ENCODE peak calls at places on chromosomes 11 and 22, in six cellular contexts. One of them, this sample, is unnamed.
A peak's percentile ranks its signal among the peaks of the same experiment; 100 is the strongest.

GRCh38 chr11:86447763-86448480 is 73.2 kb downstream of the CCDC81 start:
- DNase-seq in CD8-positive, alpha-beta T cell: no peak
- DNase-seq in left ventricle myocardium inferior: no peak
- DNase-seq in AG04450: no peak
- DNase-seq in cardiac muscle cell: no peak
- DNase-seq in GM23248: no peak
- DNase-seq in this sample: no peak

GRCh38 chr11:61354208-61354607 is 7.5 kb downstream of the CYB561A3 start:
- DNase-seq in cardiac muscle cell: no peak
- DNase-seq in GM23248: no peak
- DNase-seq in left ventricle myocardium inferior: no peak
- DNase-seq in AG04450: no peak
- DNase-seq in CD8-positive, alpha-beta T cell: no peak
- DNase-seq in this sample: no peak

GRCh38 chr11:28834877-28835276 is 726.7 kb downstream of the METTL15 start:
- DNase-seq in GM23248: peak; percentile 78
- DNase-seq in left ventricle myocardium inferior: no peak
- DNase-seq in CD8-positive, alpha-beta T cell: no peak
- DNase-seq in cardiac muscle cell: no peak
- DNase-seq in AG04450: peak; percentile 79
- DNase-seq in this sample: no peak

GRCh38 chr11:32094931-32095330 is 4.1 kb downstream of the RCN1 start:
- DNase-seq in left ventricle myocardium inferior: no peak
- DNase-seq in cardiac muscle cell: no peak
- DNase-seq in AG04450: no peak
- DNase-seq in CD8-positive, alpha-beta T cell: no peak
- DNase-seq in GM23248: peak; percentile 49
- DNase-seq in this sample: no peak

GRCh38 chr22:28608546-28608945 is 71.1 kb downstream of the TTC28 start:
- DNase-seq in left ventricle myocardium inferior: no peak
- DNase-seq in cardiac muscle cell: peak; percentile 8
- DNase-seq in GM23248: no peak
- DNase-seq in CD8-positive, alpha-beta T cell: no peak
- DNase-seq in AG04450: no peak
- DNase-seq in this sample: no peak

GRCh38 chr22:23404689-23405365 is 175.3 kb downstream of the IGLL1 start:
- DNase-seq in GM23248: peak; percentile 31
- DNase-seq in left ventricle myocardium inferior: no peak
- DNase-seq in AG04450: peak; percentile 6
- DNase-seq in CD8-positive, alpha-beta T cell: no peak
- DNase-seq in cardiac muscle cell: peak; percentile 91
- DNase-seq in this sample: no peak

GRCh38 chr11:24267015-24267414 is 229.8 kb upstream of the LUZP2 start:
- DNase-seq in left ventricle myocardium inferior: no peak
- DNase-seq in AG04450: no peak
- DNase-seq in CD8-positive, alpha-beta T cell: no peak
- DNase-seq in GM23248: no peak
- DNase-seq in cardiac muscle cell: no peak
- DNase-seq in this sample: no peak

GRCh38 chr11:3939651-3940190 is 84.3 kb downstream of the STIM1 start:
- DNase-seq in AG04450: no peak
- DNase-seq in cardiac muscle cell: no peak
- DNase-seq in left ventricle myocardium inferior: no peak
- DNase-seq in CD8-positive, alpha-beta T cell: no peak
- DNase-seq in GM23248: peak; percentile 68
- DNase-seq in this sample: no peak

GRCh38 chr22:29751139-29751538 is 15.7 kb downstream of the ZMAT5 start:
- DNase-seq in left ventricle myocardium inferior: no peak
- DNase-seq in AG04450: no peak
- DNase-seq in cardiac muscle cell: no peak
- DNase-seq in GM23248: no peak
- DNase-seq in CD8-positive, alpha-beta T cell: no peak
- DNase-seq in this sample: no peak

GRCh38 chr11:74579577-74580270 is 12.7 kb upstream of the POLD3 start:
- DNase-seq in GM23248: no peak
- DNase-seq in AG04450: no peak
- DNase-seq in cardiac muscle cell: no peak
- DNase-seq in CD8-positive, alpha-beta T cell: no peak
- DNase-seq in left ventricle myocardium inferior: no peak
- DNase-seq in this sample: no peak

GRCh38 chr11:99513368-99513767 is 492.6 kb downstream of the CNTN5 start:
- DNase-seq in GM23248: no peak
- DNase-seq in cardiac muscle cell: no peak
- DNase-seq in AG04450: no peak
- DNase-seq in CD8-positive, alpha-beta T cell: no peak
- DNase-seq in left ventricle myocardium inferior: no peak
- DNase-seq in this sample: no peak

GRCh38 chr22:33090836-33091235 is 32.7 kb upstream of the SYN3 start:
- DNase-seq in AG04450: no peak
- DNase-seq in CD8-positive, alpha-beta T cell: no peak
- DNase-seq in GM23248: no peak
- DNase-seq in left ventricle myocardium inferior: no peak
- DNase-seq in cardiac muscle cell: no peak
- DNase-seq in this sample: no peak

GRCh38 chr11:130737866-130738431 is 178.3 kb downstream of the SNX19 start:
- DNase-seq in cardiac muscle cell: peak; percentile 45
- DNase-seq in left ventricle myocardium inferior: peak; percentile 78
- DNase-seq in AG04450: no peak
- DNase-seq in CD8-positive, alpha-beta T cell: no peak
- DNase-seq in GM23248: peak; percentile 73
- DNase-seq in this sample: peak; percentile 44

GRCh38 chr11:116062129-116062525 is 557.9 kb upstream of the CADM1 start:
- DNase-seq in CD8-positive, alpha-beta T cell: no peak
- DNase-seq in cardiac muscle cell: no peak
- DNase-seq in left ventricle myocardium inferior: no peak
- DNase-seq in AG04450: no peak
- DNase-seq in GM23248: no peak
- DNase-seq in this sample: no peak

GRCh38 chr11:58058276-58059010 is 27.7 kb downstream of the OR6Q1 start:
- DNase-seq in cardiac muscle cell: no peak
- DNase-seq in left ventricle myocardium inferior: no peak
- DNase-seq in GM23248: no peak
- DNase-seq in AG04450: no peak
- DNase-seq in CD8-positive, alpha-beta T cell: no peak
- DNase-seq in this sample: no peak

GRCh38 chr11:95531116-95531515 is 258.5 kb downstream of the FAM76B start:
- DNase-seq in GM23248: peak; percentile 70
- DNase-seq in cardiac muscle cell: no peak
- DNase-seq in AG04450: no peak
- DNase-seq in left ventricle myocardium inferior: no peak
- DNase-seq in CD8-positive, alpha-beta T cell: no peak
- DNase-seq in this sample: no peak

GRCh38 chr22:33049125-33049729 is 9.0 kb downstream of the SYN3 start:
- DNase-seq in CD8-positive, alpha-beta T cell: peak; percentile 18
- DNase-seq in left ventricle myocardium inferior: peak; percentile 70
- DNase-seq in AG04450: peak; percentile 11
- DNase-seq in GM23248: peak; percentile 83
- DNase-seq in cardiac muscle cell: peak; percentile 80
- DNase-seq in this sample: peak; percentile 77

GRCh38 chr22:35930933-35931332 is 97.7 kb downstream of the RBFOX2 start:
- DNase-seq in cardiac muscle cell: peak; percentile 68
- DNase-seq in GM23248: peak; percentile 78
- DNase-seq in CD8-positive, alpha-beta T cell: no peak
- DNase-seq in AG04450: peak; percentile 43
- DNase-seq in left ventricle myocardium inferior: no peak
- DNase-seq in this sample: no peak

GRCh38 chr11:577611-577894 is 1.3 kb downstream of the PHRF1 start:
- DNase-seq in left ventricle myocardium inferior: no peak
- DNase-seq in AG04450: no peak
- DNase-seq in CD8-positive, alpha-beta T cell: no peak
- DNase-seq in cardiac muscle cell: no peak
- DNase-seq in GM23248: no peak
- DNase-seq in this sample: no peak

GRCh38 chr22:27011131-27011530 is 353.7 kb downstream of the MIAT start:
- DNase-seq in GM23248: peak; percentile 16
- DNase-seq in CD8-positive, alpha-beta T cell: no peak
- DNase-seq in left ventricle myocardium inferior: no peak
- DNase-seq in cardiac muscle cell: no peak
- DNase-seq in AG04450: no peak
- DNase-seq in this sample: no peak

GRCh38 chr22:26476705-26477340 is 6.8 kb downstream of the HPS4 start:
- DNase-seq in AG04450: peak; percentile 16
- DNase-seq in CD8-positive, alpha-beta T cell: no peak
- DNase-seq in cardiac muscle cell: no peak
- DNase-seq in left ventricle myocardium inferior: no peak
- DNase-seq in GM23248: no peak
- DNase-seq in this sample: no peak

GRCh38 chr22:42177891-42178336 is 47.3 kb upstream of the CYP2D6 start:
- DNase-seq in AG04450: no peak
- DNase-seq in GM23248: no peak
- DNase-seq in left ventricle myocardium inferior: no peak
- DNase-seq in CD8-positive, alpha-beta T cell: no peak
- DNase-seq in cardiac muscle cell: no peak
- DNase-seq in this sample: no peak

GRCh38 chr11:124865902-124866851 is 945 bp downstream of the ROBO3 start:
- DNase-seq in left ventricle myocardium inferior: no peak
- DNase-seq in AG04450: no peak
- DNase-seq in CD8-positive, alpha-beta T cell: peak; percentile 30
- DNase-seq in cardiac muscle cell: peak; percentile 70
- DNase-seq in GM23248: peak; percentile 75
- DNase-seq in this sample: peak; percentile 44

GRCh38 chr11:16781821-16782220 is 43.4 kb downstream of the C11orf58 start:
- DNase-seq in cardiac muscle cell: no peak
- DNase-seq in GM23248: no peak
- DNase-seq in AG04450: no peak
- DNase-seq in CD8-positive, alpha-beta T cell: no peak
- DNase-seq in left ventricle myocardium inferior: no peak
- DNase-seq in this sample: no peak

GRCh38 chr11:101474666-101475065 is 109.1 kb downstream of the TRPC6 start:
- DNase-seq in cardiac muscle cell: no peak
- DNase-seq in left ventricle myocardium inferior: no peak
- DNase-seq in AG04450: no peak
- DNase-seq in CD8-positive, alpha-beta T cell: no peak
- DNase-seq in GM23248: peak; percentile 40
- DNase-seq in this sample: no peak

GRCh38 chr11:134537941-134538340 is 125.9 kb upstream of the B3GAT1 start:
- DNase-seq in cardiac muscle cell: no peak
- DNase-seq in GM23248: no peak
- DNase-seq in left ventricle myocardium inferior: no peak
- DNase-seq in AG04450: no peak
- DNase-seq in CD8-positive, alpha-beta T cell: no peak
- DNase-seq in this sample: no peak
- H3K9me3 ChIP-seq in cardiac muscle cell: no peaks in the 10 kb centered on the region
- H3K9me3 ChIP-seq in GM23248: no peaks in the 10 kb centered on the region
- H3K9me3 ChIP-seq in left ventricle myocardium inferior: no peaks in the 10 kb centered on the region
- H3K9me3 ChIP-seq in AG04450: peaks cover 83% of the 10 kb centered on the region
- H3K9me3 ChIP-seq in CD8-positive, alpha-beta T cell: no peaks in the 10 kb centered on the region
- H3K9me3 ChIP-seq in this sample: no peaks in the 10 kb centered on the region

GRCh38 chr22:47380692-47381091 is 618.2 kb downstream of the TBC1D22A start:
- DNase-seq in cardiac muscle cell: no peak
- DNase-seq in left ventricle myocardium inferior: no peak
- DNase-seq in CD8-positive, alpha-beta T cell: no peak
- DNase-seq in GM23248: no peak
- DNase-seq in AG04450: no peak
- DNase-seq in this sample: no peak

GRCh38 chr22:47379037-47379436 is 616.6 kb downstream of the TBC1D22A start:
- DNase-seq in left ventricle myocardium inferior: no peak
- DNase-seq in GM23248: no peak
- DNase-seq in AG04450: no peak
- DNase-seq in cardiac muscle cell: no peak
- DNase-seq in CD8-positive, alpha-beta T cell: no peak
- DNase-seq in this sample: no peak

GRCh38 chr22:47377926-47378560 is 615.6 kb downstream of the TBC1D22A start:
- DNase-seq in AG04450: no peak
- DNase-seq in left ventricle myocardium inferior: no peak
- DNase-seq in CD8-positive, alpha-beta T cell: no peak
- DNase-seq in cardiac muscle cell: no peak
- DNase-seq in GM23248: no peak
- DNase-seq in this sample: no peak

GRCh38 chr22:47382164-47382890 is 619.9 kb downstream of the TBC1D22A start:
- DNase-seq in left ventricle myocardium inferior: no peak
- DNase-seq in AG04450: no peak
- DNase-seq in CD8-positive, alpha-beta T cell: no peak
- DNase-seq in cardiac muscle cell: no peak
- DNase-seq in GM23248: no peak
- DNase-seq in this sample: no peak

GRCh38 chr22:47381240-47381639 is 618.8 kb downstream of the TBC1D22A start:
- DNase-seq in CD8-positive, alpha-beta T cell: no peak
- DNase-seq in cardiac muscle cell: no peak
- DNase-seq in AG04450: no peak
- DNase-seq in GM23248: no peak
- DNase-seq in left ventricle myocardium inferior: no peak
- DNase-seq in this sample: no peak
- H3K9me3 ChIP-seq in CD8-positive, alpha-beta T cell: no peaks in the 10 kb centered on the region
- H3K9me3 ChIP-seq in cardiac muscle cell: no peaks in the 10 kb centered on the region
- H3K9me3 ChIP-seq in AG04450: peaks cover 5% of the 10 kb centered on the region
- H3K9me3 ChIP-seq in GM23248: no peaks in the 10 kb centered on the region
- H3K9me3 ChIP-seq in left ventricle myocardium inferior: no peaks in the 10 kb centered on the region
- H3K9me3 ChIP-seq in this sample: no peaks in the 10 kb centered on the region

GRCh38 chr22:49303061-49303735 is 524.5 kb downstream of the BRD1 start:
- DNase-seq in CD8-positive, alpha-beta T cell: no peak
- DNase-seq in cardiac muscle cell: no peak
- DNase-seq in AG04450: no peak
- DNase-seq in GM23248: no peak
- DNase-seq in left ventricle myocardium inferior: no peak
- DNase-seq in this sample: no peak
- H3K9me3 ChIP-seq in CD8-positive, alpha-beta T cell: no peaks in the 10 kb centered on the region
- H3K9me3 ChIP-seq in cardiac muscle cell: no peaks in the 10 kb centered on the region
- H3K9me3 ChIP-seq in AG04450: peaks cover 100% of the 10 kb centered on the region
- H3K9me3 ChIP-seq in GM23248: no peaks in the 10 kb centered on the region
- H3K9me3 ChIP-seq in left ventricle myocardium inferior: no peaks in the 10 kb centered on the region
- H3K9me3 ChIP-seq in this sample: no peaks in the 10 kb centered on the region

GRCh38 chr11:55847453-55847852 is 8.9 kb downstream of the OR5D16 start:
- DNase-seq in left ventricle myocardium inferior: no peak
- DNase-seq in CD8-positive, alpha-beta T cell: no peak
- DNase-seq in GM23248: no peak
- DNase-seq in cardiac muscle cell: no peak
- DNase-seq in AG04450: no peak
- DNase-seq in this sample: no peak

GRCh38 chr11:55854704-55855103 is 16.2 kb downstream of the OR5D16 start:
- DNase-seq in cardiac muscle cell: no peak
- DNase-seq in CD8-positive, alpha-beta T cell: no peak
- DNase-seq in AG04450: no peak
- DNase-seq in GM23248: no peak
- DNase-seq in left ventricle myocardium inferior: no peak
- DNase-seq in this sample: no peak

GRCh38 chr11:55849037-55849436 is 10.5 kb downstream of the OR5D16 start:
- DNase-seq in cardiac muscle cell: no peak
- DNase-seq in AG04450: no peak
- DNase-seq in CD8-positive, alpha-beta T cell: no peak
- DNase-seq in left ventricle myocardium inferior: no peak
- DNase-seq in GM23248: no peak
- DNase-seq in this sample: no peak

DNA sequence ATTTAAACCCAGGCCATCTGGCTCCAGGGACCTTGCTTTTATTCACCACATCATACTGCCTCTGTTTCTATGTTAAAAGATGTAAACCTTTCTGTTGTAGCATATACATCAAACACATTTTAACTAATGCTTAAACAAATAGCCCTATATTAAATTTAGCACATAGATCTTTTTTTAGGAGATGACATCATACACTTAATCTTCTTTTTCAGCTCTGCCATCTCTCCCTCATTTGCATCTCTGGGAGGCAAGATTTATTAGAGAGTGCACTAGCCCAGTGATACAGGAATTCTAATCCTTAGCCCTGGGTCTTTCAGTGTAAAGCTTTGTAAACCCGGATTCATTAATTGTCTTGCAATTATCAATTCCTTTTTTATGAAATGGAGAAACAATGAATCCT is 13.6 kb downstream of the OR5D16 start:
- DNase-seq in left ventricle myocardium inferior: no peak
- DNase-seq in CD8-positive, alpha-beta T cell: no peak
- DNase-seq in AG04450: no peak
- DNase-seq in cardiac muscle cell: no peak
- DNase-seq in GM23248: no peak
- DNase-seq in this sample: no peak
- H3K9me3 ChIP-seq in left ventricle myocardium inferior: no peaks in the 10 kb centered on the region
- H3K9me3 ChIP-seq in CD8-positive, alpha-beta T cell: no peaks in the 10 kb centered on the region
- H3K9me3 ChIP-seq in AG04450: peaks cover 2% of the 10 kb centered on the region
- H3K9me3 ChIP-seq in cardiac muscle cell: no peaks in the 10 kb centered on the region
- H3K9me3 ChIP-seq in GM23248: no peaks in the 10 kb centered on the region
- H3K9me3 ChIP-seq in this sample: no peaks in the 10 kb centered on the region